ENCODE peak calls at places on chromosomes 1 and 21, in ten cellular contexts. U is epithelial cell of esophagus, R is body of pancreas, Q is prostate gland, Y is mucosa of descending colon, X is fibroblast of pulmonary artery, K is tibial artery, O is IMR-90, T is BJ, E is lower lobe of right lung. M is an unnamed sample.

GRCh38 chr1:153728305-153729066 is 636 bp downstream of the INTS3 start:
- DNase-seq in U (peak), R (peak), Q (peak), Y (peak), X (peak), K (peak), O (peak), T (no peak), E (peak), M (peak)

GRCh38 chr1:9426291-9426711 is 113.0 kb upstream of the SLC25A33 start:
- DNase-seq in U (no peak), R (no peak), Q (no peak), Y (peak), X (no peak), K (no peak), O (no peak), T (no peak), E (no peak), M (peak)

GRCh38 chr1:193569096-193569495 is 382.7 kb upstream of the B3GALT2 start:
- DNase-seq in U (no peak), R (no peak), Q (no peak), Y (no peak), X (no peak), K (no peak), O (no peak), T (no peak), E (no peak), M (no peak)

GRCh38 chr1:2443285-2444137 is 31.1 kb upstream of the PEX10 start:
- DNase-seq in U (no peak), R (no peak), Q (no peak), Y (no peak), X (no peak), K (no peak), O (no peak), T (no peak), E (no peak), M (no peak)

GRCh38 chr1:75136158-75136815 is 2.1 kb downstream of the LHX8 start:
- DNase-seq in U (no peak), R (no peak), Q (no peak), Y (no peak), X (no peak), K (no peak), O (no peak), T (no peak), E (no peak), M (no peak)

GRCh38 chr1:53381790-53382401 is 54.0 kb upstream of the LRP8 start:
- DNase-seq in U (peak), R (no peak), Q (no peak), Y (no peak), X (peak), K (no peak), O (peak), T (no peak), E (peak), M (no peak)

GRCh38 chr1:20439282-20439681 is 46.7 kb downstream of the CAMK2N1 start:
- DNase-seq in U (peak), R (no peak), Q (no peak), Y (no peak), X (peak), K (no peak), O (peak), T (no peak), E (no peak), M (no peak)

GRCh38 chr1:45010855-45011811 is at the start of gene HECTD3:
- DNase-seq in U (peak), R (peak), Q (peak), Y (peak), X (peak), K (peak), O (peak), T (no peak), E (peak), M (peak)

GRCh38 chr1:183283286-183283685 is 97.2 kb downstream of the LAMC2 start:
- DNase-seq in U (peak), R (no peak), Q (no peak), Y (no peak), X (no peak), K (no peak), O (no peak), T (no peak), E (no peak), M (no peak)

GRCh38 chr1:112673589-112674439 is 645 bp upstream of the MOV10 start:
- DNase-seq in U (peak), R (peak), Q (peak), Y (no peak), X (peak), K (peak), O (peak), T (no peak), E (no peak), M (peak)

GRCh38 chr1:173318788-173319187 is 111.7 kb upstream of the TNFSF4 start:
- DNase-seq in U (no peak), R (no peak), Q (no peak), Y (no peak), X (no peak), K (no peak), O (no peak), T (no peak), E (no peak), M (no peak)

GRCh38 chr1:193763313-193763712 is 576.9 kb upstream of the B3GALT2 start:
- DNase-seq in U (no peak), R (no peak), Q (no peak), Y (no peak), X (peak), K (no peak), O (peak), T (no peak), E (no peak), M (no peak)

GRCh38 chr21:34870246-34870645 is 178.9 kb downstream of the RUNX1 start:
- DNase-seq in U (no peak), R (no peak), Q (no peak), Y (no peak), X (no peak), K (no peak), O (no peak), T (no peak), E (no peak), M (no peak)

GRCh38 chr21:15823486-15824150 is 93.8 kb downstream of the USP25 start:
- DNase-seq in U (no peak), R (no peak), Q (no peak), Y (no peak), X (no peak), K (no peak), O (no peak), T (no peak), E (no peak), M (no peak)

GRCh38 chr1:218674280-218674773 is 329.2 kb downstream of the TGFB2 start:
- DNase-seq in U (peak), R (peak), Q (no peak), Y (no peak), X (peak), K (no peak), O (peak), T (peak), E (peak), M (no peak)

GRCh38 chr1:207805841-207806421 is 54.1 kb downstream of the CD46 start:
- DNase-seq in U (peak), R (peak), Q (peak), Y (no peak), X (peak), K (peak), O (peak), T (peak), E (peak), M (no peak)

GRCh38 chr1:146051452-146051852 is 29.9 kb upstream of the HJV start:
- DNase-seq in U (no peak), R (peak), Q (no peak), Y (no peak), X (no peak), K (no peak), O (no peak), T (no peak), E (no peak), M (no peak)
- H3K4me3 ChIP-seq in U (peak), R (no peak), Q (peak), Y (no peak), X (peak), K (peak), O (peak), T (peak), E (peak), M (no peak)

GRCh38 chr21:37449302-37449937 is 82.8 kb downstream of the DYRK1A start:
- DNase-seq in U (no peak), R (no peak), Q (no peak), Y (no peak), X (no peak), K (no peak), O (no peak), T (no peak), E (no peak), M (no peak)

GRCh38 chr21:37443683-37444082 is 77.1 kb downstream of the DYRK1A start:
- DNase-seq in U (no peak), R (no peak), Q (no peak), Y (no peak), X (no peak), K (no peak), O (no peak), T (no peak), E (no peak), M (no peak)

GRCh38 chr21:37445228-37445627 is 78.7 kb downstream of the DYRK1A start:
- DNase-seq in U (no peak), R (no peak), Q (no peak), Y (no peak), X (peak), K (no peak), O (peak), T (no peak), E (no peak), M (no peak)

GRCh38 chr21:37447288-37447936 is 80.8 kb downstream of the DYRK1A start:
- DNase-seq in U (no peak), R (no peak), Q (no peak), Y (no peak), X (no peak), K (no peak), O (no peak), T (no peak), E (no peak), M (no peak)

GRCh38 chr21:37446552-37446951 is 80.0 kb downstream of the DYRK1A start:
- DNase-seq in U (no peak), R (no peak), Q (no peak), Y (no peak), X (no peak), K (no peak), O (no peak), T (no peak), E (no peak), M (no peak)
- TF ChIP-seq CTCF in U (no peak), R (peak), Q (no peak), Y (no peak), X (no peak), K (no peak), O (no peak), T (no peak), E (no peak), M (no peak)

GRCh38 chr1:203214889-203215288 is 14.6 kb downstream of the CHIT1 start:
- DNase-seq in U (no peak), R (no peak), Q (no peak), Y (no peak), X (no peak), K (no peak), O (no peak), T (no peak), E (no peak), M (no peak)

GRCh38 chr1:203217139-203217621 is 12.3 kb downstream of the CHIT1 start:
- DNase-seq in U (peak), R (peak), Q (no peak), Y (no peak), X (no peak), K (no peak), O (no peak), T (no peak), E (no peak), M (peak)

GRCh38 chr1:203216274-203217138 is 13.0 kb downstream of the CHIT1 start:
- DNase-seq in U (peak), R (peak), Q (peak), Y (no peak), X (peak), K (peak), O (peak), T (no peak), E (no peak), M (peak)

GRCh38 chr1:203217668-203218067 is 11.8 kb downstream of the CHIT1 start:
- DNase-seq in U (no peak), R (no peak), Q (no peak), Y (no peak), X (no peak), K (no peak), O (no peak), T (no peak), E (no peak), M (no peak)

GRCh38 chr1:203215573-203215972 is 13.9 kb downstream of the CHIT1 start:
- DNase-seq in U (no peak), R (no peak), Q (no peak), Y (no peak), X (no peak), K (no peak), O (no peak), T (no peak), E (no peak), M (peak)
- H3K4me3 ChIP-seq in U (no peak), R (no peak), Q (no peak), Y (no peak), X (no peak), K (no peak), O (no peak), T (no peak), E (no peak), M (no peak)

GRCh38 chr1:220339581-220339980 is 67.3 kb upstream of the RAB3GAP2 start:
- DNase-seq in U (peak), R (no peak), Q (no peak), Y (no peak), X (no peak), K (no peak), O (no peak), T (no peak), E (no peak), M (no peak)
- TF ChIP-seq CTCF in U (peak), R (no peak), Q (no peak), Y (no peak), X (no peak), K (no peak), O (no peak), T (no peak), E (no peak), M (no peak)

M was measured in HL-60.